ENCODE peak calls at places on chromosomes 6 and 20, in ten cellular contexts. One of them, this sample, is unnamed.

GRCh38 chr6:17583811-17584210 is 16.3 kb upstream of the FAM8A1 start:
- DNase-seq in NT2/D1: no peak
- DNase-seq in astrocyte of the spinal cord: no peak
- DNase-seq in skeletal muscle cell: peak; percentile 31
- DNase-seq in SJSA1: no peak
- DNase-seq in A549: no peak
- DNase-seq in heart left ventricle: no peak
- DNase-seq in cardiac fibroblast: peak; percentile 75
- DNase-seq in AG04450: peak; percentile 2
- DNase-seq in aorta: no peak
- DNase-seq in this sample: no peak

GRCh38 chr20:14295812-14296211 is 41.6 kb downstream of the FLRT3 start:
- DNase-seq in NT2/D1: no peak
- DNase-seq in astrocyte of the spinal cord: no peak
- DNase-seq in skeletal muscle cell: no peak
- DNase-seq in SJSA1: no peak
- DNase-seq in A549: no peak
- DNase-seq in heart left ventricle: no peak
- DNase-seq in cardiac fibroblast: no peak
- DNase-seq in AG04450: no peak
- DNase-seq in aorta: no peak
- DNase-seq in this sample: no peak

GRCh38 chr20:63025534-63026331 is 19.0 kb upstream of the BHLHE23 start:
- DNase-seq in NT2/D1: no peak
- DNase-seq in astrocyte of the spinal cord: no peak
- DNase-seq in skeletal muscle cell: no peak
- DNase-seq in SJSA1: no peak
- DNase-seq in A549: no peak
- DNase-seq in heart left ventricle: peak; percentile 55
- DNase-seq in cardiac fibroblast: peak; percentile 43
- DNase-seq in AG04450: no peak
- DNase-seq in aorta: peak; percentile 73
- DNase-seq in this sample: no peak

GRCh38 chr20:44104807-44105517 is 82.0 kb downstream of the JPH2 start:
- DNase-seq in NT2/D1: no peak
- DNase-seq in astrocyte of the spinal cord: peak; percentile 59
- DNase-seq in skeletal muscle cell: peak; percentile 58
- DNase-seq in SJSA1: no peak
- DNase-seq in A549: no peak
- DNase-seq in heart left ventricle: no peak
- DNase-seq in cardiac fibroblast: peak; percentile 70
- DNase-seq in AG04450: peak; percentile 74
- DNase-seq in aorta: no peak
- DNase-seq in this sample: no peak

GRCh38 chr6:885051-885590 is 192.2 kb upstream of the EXOC2 start:
- DNase-seq in NT2/D1: no peak
- DNase-seq in astrocyte of the spinal cord: no peak
- DNase-seq in skeletal muscle cell: no peak
- DNase-seq in SJSA1: no peak
- DNase-seq in A549: no peak
- DNase-seq in heart left ventricle: no peak
- DNase-seq in cardiac fibroblast: no peak
- DNase-seq in AG04450: no peak
- DNase-seq in aorta: no peak
- DNase-seq in this sample: no peak

GRCh38 chr6:130396722-130397121 is 30.9 kb downstream of the TMEM200A start:
- DNase-seq in NT2/D1: no peak
- DNase-seq in astrocyte of the spinal cord: no peak
- DNase-seq in skeletal muscle cell: no peak
- DNase-seq in SJSA1: no peak
- DNase-seq in A549: no peak
- DNase-seq in heart left ventricle: no peak
- DNase-seq in cardiac fibroblast: peak; percentile 39
- DNase-seq in AG04450: no peak
- DNase-seq in aorta: no peak
- DNase-seq in this sample: no peak

GRCh38 chr20:39112196-39112743 is 150.1 kb downstream of the DHX35 start:
- DNase-seq in NT2/D1: peak; percentile 66
- DNase-seq in astrocyte of the spinal cord: peak; percentile 35
- DNase-seq in skeletal muscle cell: no peak
- DNase-seq in SJSA1: no peak
- DNase-seq in A549: peak; percentile 88
- DNase-seq in heart left ventricle: no peak
- DNase-seq in cardiac fibroblast: peak; percentile 49
- DNase-seq in AG04450: no peak
- DNase-seq in aorta: no peak
- DNase-seq in this sample: peak; percentile 24

GRCh38 chr20:58084566-58084965 is 143.9 kb downstream of the ANKRD60 start:
- DNase-seq in NT2/D1: no peak
- DNase-seq in astrocyte of the spinal cord: no peak
- DNase-seq in skeletal muscle cell: no peak
- DNase-seq in SJSA1: peak; percentile 16
- DNase-seq in A549: no peak
- DNase-seq in heart left ventricle: no peak
- DNase-seq in cardiac fibroblast: no peak
- DNase-seq in AG04450: no peak
- DNase-seq in aorta: no peak
- DNase-seq in this sample: no peak

DNA sequence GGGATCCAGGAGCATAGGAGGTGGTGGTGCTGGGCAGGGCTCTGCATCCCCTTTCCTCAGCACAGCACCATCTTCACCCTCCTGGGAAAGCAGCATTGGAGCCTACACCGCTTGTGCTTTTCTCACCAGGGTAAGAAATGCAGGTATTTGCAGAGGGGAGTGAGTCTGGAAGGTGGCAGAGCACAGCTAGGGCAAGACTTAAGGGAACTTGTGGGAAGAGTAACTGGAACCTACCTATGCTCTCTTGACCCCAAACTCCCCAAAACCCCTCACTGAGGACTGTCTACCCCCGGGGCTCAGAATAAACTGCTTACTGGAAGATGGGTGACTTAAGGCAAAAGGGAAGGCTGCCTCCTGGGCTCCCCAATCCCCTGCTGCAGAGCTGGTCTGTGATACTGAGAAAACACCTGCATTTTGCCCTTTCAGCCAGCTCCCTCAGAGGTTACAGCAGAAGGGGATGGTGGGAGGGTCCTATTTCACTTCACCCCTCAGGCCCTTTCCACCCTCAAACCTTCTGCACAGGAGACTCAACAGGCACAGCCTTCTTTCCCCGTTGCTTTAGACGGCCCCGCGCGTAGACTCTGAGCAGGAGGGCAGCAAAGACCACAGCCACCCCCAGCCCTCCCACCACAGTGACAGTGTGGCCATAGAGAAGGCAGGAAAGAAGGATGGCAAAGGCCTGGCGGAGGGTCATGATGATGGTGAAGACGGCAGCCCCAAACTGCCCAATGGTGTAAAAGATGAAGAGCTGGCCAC is 2.9 kb downstream of the SLC35B2 start:
- DNase-seq in NT2/D1: no peak
- DNase-seq in astrocyte of the spinal cord: no peak
- DNase-seq in skeletal muscle cell: no peak
- DNase-seq in SJSA1: no peak
- DNase-seq in A549: no peak
- DNase-seq in heart left ventricle: no peak
- DNase-seq in cardiac fibroblast: no peak
- DNase-seq in AG04450: no peak
- DNase-seq in aorta: peak; percentile 57
- DNase-seq in this sample: no peak
- H3K4me3 ChIP-seq in NT2/D1: no peak overlapping the region
- H3K4me3 ChIP-seq in astrocyte of the spinal cord: no peak overlapping the region
- H3K4me3 ChIP-seq in skeletal muscle cell: no peak overlapping the region
- H3K4me3 ChIP-seq in SJSA1: no peak overlapping the region
- H3K4me3 ChIP-seq in A549: no peak overlapping the region
- H3K4me3 ChIP-seq in heart left ventricle: no peak overlapping the region
- H3K4me3 ChIP-seq in cardiac fibroblast: no peak overlapping the region
- H3K4me3 ChIP-seq in AG04450: no peak overlapping the region
- H3K4me3 ChIP-seq in aorta: no peak overlapping the region
- H3K4me3 ChIP-seq in this sample: no peak overlapping the region

DNA sequence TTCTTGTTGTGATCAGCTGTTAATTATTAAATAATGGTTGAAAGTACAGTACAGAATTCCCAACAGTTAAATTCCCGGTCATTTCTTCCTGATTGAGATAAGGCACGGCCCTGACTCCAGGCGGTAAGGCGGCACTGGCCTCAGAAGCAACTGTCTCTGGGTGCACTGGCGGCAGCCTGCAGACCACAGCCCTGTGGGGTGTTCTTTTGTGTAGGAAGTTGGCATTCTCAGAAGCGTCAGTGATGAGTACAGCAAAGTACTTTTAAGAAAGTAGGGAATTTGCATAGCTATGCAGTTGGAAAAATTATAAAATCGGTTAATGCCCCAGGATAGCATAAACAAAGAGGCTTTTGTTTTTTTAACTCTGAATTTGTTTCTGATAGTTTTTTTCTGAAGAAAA is 50.5 kb downstream of the SAMD5 start:
- DNase-seq in NT2/D1: no peak
- DNase-seq in astrocyte of the spinal cord: no peak
- DNase-seq in skeletal muscle cell: no peak
- DNase-seq in SJSA1: peak; percentile 54
- DNase-seq in A549: no peak
- DNase-seq in heart left ventricle: no peak
- DNase-seq in cardiac fibroblast: no peak
- DNase-seq in AG04450: no peak
- DNase-seq in aorta: no peak
- DNase-seq in this sample: no peak
- H3K4me3 ChIP-seq in NT2/D1: no peak overlapping the region
- H3K4me3 ChIP-seq in astrocyte of the spinal cord: no peak overlapping the region
- H3K4me3 ChIP-seq in skeletal muscle cell: no peak overlapping the region
- H3K4me3 ChIP-seq in SJSA1: no peak overlapping the region
- H3K4me3 ChIP-seq in A549: no peak overlapping the region
- H3K4me3 ChIP-seq in heart left ventricle: no peak overlapping the region
- H3K4me3 ChIP-seq in cardiac fibroblast: no peak overlapping the region
- H3K4me3 ChIP-seq in AG04450: no peak overlapping the region
- H3K4me3 ChIP-seq in aorta: no peak overlapping the region
- H3K4me3 ChIP-seq in this sample: no peak overlapping the region

GRCh38 chr6:55954436-55954835 is 79.0 kb upstream of the BMP5 start:
- DNase-seq in NT2/D1: no peak
- DNase-seq in astrocyte of the spinal cord: no peak
- DNase-seq in skeletal muscle cell: no peak
- DNase-seq in SJSA1: no peak
- DNase-seq in A549: no peak
- DNase-seq in heart left ventricle: no peak
- DNase-seq in cardiac fibroblast: no peak
- DNase-seq in AG04450: no peak
- DNase-seq in aorta: no peak
- DNase-seq in this sample: no peak

GRCh38 chr6:55958790-55959189 is 83.4 kb upstream of the BMP5 start:
- DNase-seq in NT2/D1: no peak
- DNase-seq in astrocyte of the spinal cord: no peak
- DNase-seq in skeletal muscle cell: no peak
- DNase-seq in SJSA1: no peak
- DNase-seq in A549: no peak
- DNase-seq in heart left ventricle: no peak
- DNase-seq in cardiac fibroblast: no peak
- DNase-seq in AG04450: no peak
- DNase-seq in aorta: no peak
- DNase-seq in this sample: no peak

GRCh38 chr6:55960344-55960743 is 85.0 kb upstream of the BMP5 start:
- DNase-seq in NT2/D1: no peak
- DNase-seq in astrocyte of the spinal cord: no peak
- DNase-seq in skeletal muscle cell: no peak
- DNase-seq in SJSA1: no peak
- DNase-seq in A549: no peak
- DNase-seq in heart left ventricle: no peak
- DNase-seq in cardiac fibroblast: no peak
- DNase-seq in AG04450: no peak
- DNase-seq in aorta: no peak
- DNase-seq in this sample: no peak

GRCh38 chr6:55955684-55956083 is 80.3 kb upstream of the BMP5 start:
- DNase-seq in NT2/D1: no peak
- DNase-seq in astrocyte of the spinal cord: no peak
- DNase-seq in skeletal muscle cell: no peak
- DNase-seq in SJSA1: no peak
- DNase-seq in A549: no peak
- DNase-seq in heart left ventricle: no peak
- DNase-seq in cardiac fibroblast: no peak
- DNase-seq in AG04450: no peak
- DNase-seq in aorta: no peak
- DNase-seq in this sample: no peak

GRCh38 chr6:55957961-55958422 is 82.6 kb upstream of the BMP5 start:
- DNase-seq in NT2/D1: no peak
- DNase-seq in astrocyte of the spinal cord: peak; percentile 12
- DNase-seq in skeletal muscle cell: no peak
- DNase-seq in SJSA1: no peak
- DNase-seq in A549: no peak
- DNase-seq in heart left ventricle: no peak
- DNase-seq in cardiac fibroblast: no peak
- DNase-seq in AG04450: no peak
- DNase-seq in aorta: no peak
- DNase-seq in this sample: no peak
- H3K4me3 ChIP-seq in NT2/D1: no peak overlapping the region
- H3K4me3 ChIP-seq in astrocyte of the spinal cord: no peak overlapping the region
- H3K4me3 ChIP-seq in skeletal muscle cell: no peak overlapping the region
- H3K4me3 ChIP-seq in SJSA1: no peak overlapping the region
- H3K4me3 ChIP-seq in A549: no peak overlapping the region
- H3K4me3 ChIP-seq in heart left ventricle: no peak overlapping the region
- H3K4me3 ChIP-seq in cardiac fibroblast: no peak overlapping the region
- H3K4me3 ChIP-seq in AG04450: no peak overlapping the region
- H3K4me3 ChIP-seq in aorta: no peak overlapping the region
- H3K4me3 ChIP-seq in this sample: no peak overlapping the region

DNA sequence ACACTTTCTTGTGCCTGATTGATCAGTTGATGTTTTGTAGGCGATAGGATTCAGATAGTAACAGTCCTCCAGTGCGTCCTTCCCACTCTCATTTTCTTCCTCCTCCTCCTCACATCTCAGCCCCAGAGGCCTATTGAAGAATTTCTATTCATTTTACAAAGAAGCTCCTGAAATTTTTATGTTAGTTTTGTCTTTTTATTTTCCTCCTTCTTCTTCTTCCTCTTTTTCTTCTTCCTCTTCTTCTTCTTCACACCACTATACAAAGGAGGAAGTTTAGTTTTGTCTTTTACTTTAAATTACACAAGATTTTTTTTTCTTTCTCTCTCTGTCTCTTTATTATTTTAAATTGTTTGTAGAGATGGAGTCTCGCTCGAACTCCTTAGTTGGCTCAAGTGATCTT is 19.1 kb downstream of the BTN2A1 start:
- DNase-seq in NT2/D1: no peak
- DNase-seq in astrocyte of the spinal cord: no peak
- DNase-seq in skeletal muscle cell: no peak
- DNase-seq in SJSA1: no peak
- DNase-seq in A549: no peak
- DNase-seq in heart left ventricle: no peak
- DNase-seq in cardiac fibroblast: no peak
- DNase-seq in AG04450: no peak
- DNase-seq in aorta: no peak
- DNase-seq in this sample: no peak
- H3K4me3 ChIP-seq in NT2/D1: no peak overlapping the region
- H3K4me3 ChIP-seq in astrocyte of the spinal cord: no peak overlapping the region
- H3K4me3 ChIP-seq in skeletal muscle cell: no peak overlapping the region
- H3K4me3 ChIP-seq in SJSA1: no peak overlapping the region
- H3K4me3 ChIP-seq in A549: no peak overlapping the region
- H3K4me3 ChIP-seq in heart left ventricle: no peak overlapping the region
- H3K4me3 ChIP-seq in cardiac fibroblast: no peak overlapping the region
- H3K4me3 ChIP-seq in AG04450: no peak overlapping the region
- H3K4me3 ChIP-seq in aorta: no peak overlapping the region
- H3K4me3 ChIP-seq in this sample: no peak overlapping the region

DNA sequence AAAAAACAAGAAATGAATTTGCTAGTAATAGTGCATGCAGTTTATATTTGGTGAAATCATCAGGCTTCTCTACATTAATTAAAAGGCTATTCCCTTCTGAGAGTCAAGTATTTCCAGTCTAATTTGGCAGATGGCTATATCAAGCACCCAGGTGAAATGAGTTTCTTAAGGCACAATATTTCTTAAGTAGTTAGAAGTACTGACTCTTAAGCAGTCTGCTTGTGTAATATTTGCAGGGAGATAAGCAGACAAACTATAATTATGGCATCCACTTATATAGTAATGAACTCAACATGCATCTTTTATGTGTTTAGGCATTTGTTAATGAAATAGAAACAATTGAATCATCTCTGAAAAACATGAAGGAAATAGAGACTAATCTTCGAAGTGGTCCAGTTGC is 189.2 kb downstream of the UTRN start:
- DNase-seq in NT2/D1: no peak
- DNase-seq in astrocyte of the spinal cord: no peak
- DNase-seq in skeletal muscle cell: no peak
- DNase-seq in SJSA1: no peak
- DNase-seq in A549: no peak
- DNase-seq in heart left ventricle: no peak
- DNase-seq in cardiac fibroblast: no peak
- DNase-seq in AG04450: no peak
- DNase-seq in aorta: no peak
- DNase-seq in this sample: no peak
- H3K4me3 ChIP-seq in NT2/D1: no peak overlapping the region
- H3K4me3 ChIP-seq in astrocyte of the spinal cord: no peak overlapping the region
- H3K4me3 ChIP-seq in skeletal muscle cell: no peak overlapping the region
- H3K4me3 ChIP-seq in SJSA1: no peak overlapping the region
- H3K4me3 ChIP-seq in A549: no peak overlapping the region
- H3K4me3 ChIP-seq in heart left ventricle: no peak overlapping the region
- H3K4me3 ChIP-seq in cardiac fibroblast: no peak overlapping the region
- H3K4me3 ChIP-seq in AG04450: no peak overlapping the region
- H3K4me3 ChIP-seq in aorta: no peak overlapping the region
- H3K4me3 ChIP-seq in this sample: no peak overlapping the region